ENCODE peak calls at places on chromosomes 13 and 19, in six cellular contexts. F is CD8-positive, alpha-beta T cell; W is neural progenitor cell; D is A673; I is heart right ventricle; Q is ascending aorta. X is an unnamed sample. For H3K4me1 and H3K27me3, the result is how much of the 10 kb centered on the place peaks cover.

GRCh38 chr19:13212759-13213330 is 62.6 kb downstream of the IER2 start:
- DNase-seq in W (peak), D (peak), Q (peak), I (peak), F (peak), X (no peak)

GRCh38 chr19:54541712-54542111 is 31.9 kb upstream of the LILRA2 start:
- DNase-seq in F (no peak), I (no peak), D (no peak), W (no peak), Q (no peak), X (no peak)

GRCh38 chr19:18428837-18429674 is 8.9 kb downstream of the ISYNA1 start:
- DNase-seq in Q (peak), W (peak), F (peak), D (peak), I (peak), X (peak)

GRCh38 chr13:66543780-66544179 is 686.4 kb downstream of the PCDH9 start:
- DNase-seq in W (no peak), F (no peak), D (no peak), I (no peak), Q (no peak), X (no peak)

GRCh38 chr13:106599875-106600797 is 32.2 kb upstream of the ARGLU1 start:
- DNase-seq in W (no peak), D (peak), Q (no peak), I (no peak), F (no peak), X (no peak)

GRCh38 chr19:3184847-3185481 is 766 bp upstream of the NCLN start:
- DNase-seq in Q (no peak), W (peak), F (no peak), D (peak), I (peak), X (no peak)

GRCh38 chr13:85590231-85590931 is 208.8 kb downstream of the SLITRK6 start:
- DNase-seq in W (no peak), F (no peak), I (no peak), D (no peak), Q (no peak), X (no peak)

GRCh38 chr19:31674503-31675186 is 325.4 kb upstream of the TSHZ3 start:
- DNase-seq in F (no peak), I (no peak), D (no peak), Q (no peak), W (no peak), X (no peak)

GRCh38 chr19:9139609-9140158 is 513 bp upstream of the ZNF317 start:
- DNase-seq in W (no peak), D (peak), I (no peak), Q (no peak), F (no peak), X (no peak)

GRCh38 chr13:109123971-109124370 is 494.6 kb downstream of the MYO16 start:
- DNase-seq in F (no peak), Q (no peak), W (peak), I (no peak), D (peak), X (no peak)

GRCh38 chr13:98975822-98976261 is 2.0 kb downstream of the DOCK9 start:
- DNase-seq in Q (no peak), D (no peak), F (no peak), I (no peak), W (peak), X (no peak)
- TF ChIP-seq CTCF in Q (no peak), D (no peak), F (no peak), I (no peak), W (no peak), X (no peak)

DNA sequence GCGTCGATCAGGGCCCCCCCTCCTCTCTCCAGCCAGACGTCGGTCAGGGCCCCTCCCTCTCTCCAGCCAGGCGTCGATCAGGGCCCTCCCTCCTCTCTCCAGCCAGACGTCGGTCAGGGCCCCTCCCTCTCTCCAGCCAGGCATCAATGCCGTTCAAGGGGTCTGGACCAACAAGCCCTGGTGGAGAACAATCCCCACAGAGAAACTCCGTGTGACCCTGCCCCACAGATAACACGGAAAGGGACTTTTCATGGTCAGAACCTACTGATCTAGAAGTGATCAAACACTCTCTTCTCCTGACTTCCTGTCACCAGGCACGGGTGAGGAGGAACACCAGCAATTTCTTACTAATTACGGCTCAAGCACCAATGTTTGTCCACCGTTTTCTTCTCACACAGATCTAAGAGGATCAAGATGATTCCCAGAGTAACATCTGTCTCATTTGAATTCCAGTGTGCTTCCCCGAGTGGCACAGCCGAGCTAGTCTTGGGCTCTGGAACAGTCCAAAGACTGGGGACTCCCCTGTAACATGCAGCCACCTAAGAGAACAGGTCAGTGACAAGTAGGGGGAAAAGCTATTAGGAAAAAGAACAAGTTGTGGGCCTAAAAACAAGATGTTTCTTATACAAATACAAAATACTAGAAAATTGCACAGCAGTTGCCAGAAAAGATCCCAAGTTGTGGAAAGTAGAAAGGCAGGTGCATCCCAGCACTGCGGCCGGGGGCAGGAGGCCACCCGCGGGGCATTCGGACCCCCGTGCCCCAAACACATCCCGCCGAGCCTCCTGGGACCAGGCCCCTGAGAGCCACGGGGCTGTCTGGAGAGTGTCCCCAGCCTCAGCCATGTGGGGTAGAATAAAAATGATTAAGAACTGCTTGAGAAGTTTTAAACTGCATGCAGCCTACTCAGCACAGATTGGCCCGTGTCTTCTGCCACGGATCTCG is 11.7 kb downstream of the RASA3 start:
- DNase-seq in F (no peak), Q (no peak), I (no peak), W (no peak), D (no peak), X (no peak)
- H3K4me1 ChIP-seq in F (half or more), Q (under half), I (under half), W (under half), D (under half), X (under half)

GRCh38 chr19:48397263-48397635 is 3.8 kb downstream of the GRIN2D start:
- DNase-seq in D (peak), Q (no peak), F (no peak), W (no peak), I (no peak), X (no peak)

GRCh38 chr19:48396871-48397176 is 3.4 kb downstream of the GRIN2D start:
- DNase-seq in F (no peak), Q (no peak), W (no peak), D (peak), I (no peak), X (no peak)

GRCh38 chr19:48398329-48399235 is 5.1 kb downstream of the GRIN2D start:
- DNase-seq in I (peak), D (peak), W (peak), Q (peak), F (peak), X (peak)

GRCh38 chr19:48396010-48396870 is 2.8 kb downstream of the GRIN2D start:
- DNase-seq in W (peak), F (no peak), D (peak), I (no peak), Q (no peak), X (no peak)

GRCh38 chr19:48397636-48398328 is 4.3 kb downstream of the GRIN2D start:
- DNase-seq in W (no peak), F (no peak), Q (no peak), D (peak), I (no peak), X (peak)
- H3K27me3 ChIP-seq in W (half or more), F (under half), Q (under half), D (under half), I (half or more), X (under half)

GRCh38 chr19:16591803-16592556 is 19.8 kb upstream of the SLC35E1 start:
- DNase-seq in Q (no peak), D (no peak), W (no peak), I (no peak), F (no peak), X (no peak)

GRCh38 chr19:16593181-16593580 is 21.0 kb upstream of the SLC35E1 start:
- DNase-seq in I (no peak), D (no peak), Q (no peak), F (no peak), W (no peak), X (no peak)

GRCh38 chr19:16588824-16589577 is 16.8 kb upstream of the SLC35E1 start:
- DNase-seq in W (no peak), Q (no peak), I (no peak), D (no peak), F (no peak), X (no peak)

GRCh38 chr19:16589917-16590316 is 17.7 kb upstream of the SLC35E1 start:
- DNase-seq in F (no peak), Q (no peak), W (no peak), I (no peak), D (peak), X (peak)

GRCh38 chr19:16590876-16591802 is 18.9 kb upstream of the SLC35E1 start:
- DNase-seq in I (no peak), W (no peak), Q (no peak), D (no peak), F (no peak), X (no peak)
- TF ChIP-seq CTCF in I (no peak), W (no peak), Q (no peak), D (no peak), F (no peak), X (no peak)

GRCh38 chr13:34421849-34422475 is 520.1 kb upstream of the NBEA start:
- DNase-seq in I (no peak), W (no peak), Q (no peak), D (no peak), F (no peak), X (no peak)

GRCh38 chr13:34419025-34419424 is 523.0 kb upstream of the NBEA start:
- DNase-seq in I (no peak), W (no peak), F (no peak), D (no peak), Q (no peak), X (no peak)

GRCh38 chr13:34425307-34425949 is 516.6 kb upstream of the NBEA start:
- DNase-seq in Q (no peak), W (no peak), F (no peak), I (no peak), D (no peak), X (no peak)

GRCh38 chr13:34416833-34417425 is 525.1 kb upstream of the NBEA start:
- DNase-seq in W (no peak), F (no peak), Q (peak), D (no peak), I (peak), X (no peak)

DNA sequence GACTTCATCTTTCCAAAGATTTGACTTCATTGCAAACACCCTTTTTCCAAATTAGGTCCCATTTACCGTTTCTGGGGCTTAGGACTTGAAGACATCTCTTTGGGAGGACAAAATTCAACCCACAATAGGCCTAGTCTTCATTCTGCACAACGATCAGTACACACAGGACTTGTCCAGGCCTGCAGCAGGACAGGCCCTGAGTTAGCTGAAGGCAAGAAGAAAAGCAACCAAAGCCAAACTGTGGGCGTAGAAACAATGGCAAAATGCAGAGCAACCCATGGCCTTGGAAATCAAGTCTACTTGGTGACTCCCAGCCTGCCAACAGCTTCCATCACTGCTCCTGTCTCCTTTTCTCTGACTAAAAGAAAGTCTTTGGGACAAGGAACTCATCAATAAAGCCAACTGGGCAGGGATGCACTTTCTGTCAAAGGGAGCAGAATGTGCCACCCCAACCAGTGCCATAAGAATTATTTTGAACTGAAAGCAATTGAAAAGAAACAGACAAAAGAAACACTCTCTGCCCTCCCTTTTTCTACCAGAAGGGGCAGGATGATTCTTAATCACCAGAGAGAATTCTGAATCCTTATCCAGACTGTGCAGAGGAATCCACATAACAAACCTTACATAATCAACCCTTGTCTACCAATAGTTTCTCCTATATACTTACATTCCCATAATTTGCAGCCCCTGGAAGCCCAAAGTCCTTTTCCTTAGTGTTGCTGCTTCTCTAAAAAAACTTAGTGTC is 520.9 kb upstream of the NBEA start:
- DNase-seq in F (no peak), I (no peak), Q (no peak), W (no peak), D (no peak), X (no peak)
- H3K4me1 ChIP-seq in F (under half), I (under half), Q (under half), W (under half), D (under half), X (under half)

DNA sequence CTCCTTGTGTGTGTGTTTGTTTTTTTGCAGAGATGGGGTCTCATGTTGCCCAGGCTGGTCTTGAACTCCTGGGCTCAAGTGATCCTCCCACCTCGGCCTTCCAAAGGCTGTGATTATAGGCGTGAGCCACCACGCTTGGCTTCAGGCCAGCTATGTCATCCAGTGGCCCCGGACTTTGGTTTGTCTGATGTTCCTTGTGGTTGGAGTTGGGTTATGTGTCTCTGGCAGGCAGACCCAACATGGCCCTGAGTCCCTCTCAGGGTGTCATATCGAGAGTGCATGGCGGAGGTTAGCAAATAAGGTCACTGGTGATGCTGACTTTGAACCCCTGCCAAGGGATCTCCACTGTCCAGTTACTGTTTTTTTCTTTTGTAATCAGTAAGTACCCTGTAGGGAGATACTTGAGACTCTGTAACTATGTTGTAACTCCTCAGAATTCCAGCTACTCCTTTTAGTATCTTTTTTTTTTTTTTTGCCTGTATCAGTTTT is 37.3 kb downstream of the SMARCA4 start:
- DNase-seq in D (no peak), F (no peak), Q (no peak), W (no peak), I (no peak), X (no peak)
- H3K27me3 ChIP-seq in D (under half), F (under half), Q (under half), W (under half), I (under half), X (under half)

GRCh38 chr13:41942462-41943094 is 18.3 kb downstream of the VWA8 start:
- DNase-seq in I (no peak), W (peak), F (no peak), Q (no peak), D (peak), X (no peak)
- TF ChIP-seq CTCF in I (peak), W (peak), F (no peak), Q (no peak), D (peak), X (no peak)

DNA sequence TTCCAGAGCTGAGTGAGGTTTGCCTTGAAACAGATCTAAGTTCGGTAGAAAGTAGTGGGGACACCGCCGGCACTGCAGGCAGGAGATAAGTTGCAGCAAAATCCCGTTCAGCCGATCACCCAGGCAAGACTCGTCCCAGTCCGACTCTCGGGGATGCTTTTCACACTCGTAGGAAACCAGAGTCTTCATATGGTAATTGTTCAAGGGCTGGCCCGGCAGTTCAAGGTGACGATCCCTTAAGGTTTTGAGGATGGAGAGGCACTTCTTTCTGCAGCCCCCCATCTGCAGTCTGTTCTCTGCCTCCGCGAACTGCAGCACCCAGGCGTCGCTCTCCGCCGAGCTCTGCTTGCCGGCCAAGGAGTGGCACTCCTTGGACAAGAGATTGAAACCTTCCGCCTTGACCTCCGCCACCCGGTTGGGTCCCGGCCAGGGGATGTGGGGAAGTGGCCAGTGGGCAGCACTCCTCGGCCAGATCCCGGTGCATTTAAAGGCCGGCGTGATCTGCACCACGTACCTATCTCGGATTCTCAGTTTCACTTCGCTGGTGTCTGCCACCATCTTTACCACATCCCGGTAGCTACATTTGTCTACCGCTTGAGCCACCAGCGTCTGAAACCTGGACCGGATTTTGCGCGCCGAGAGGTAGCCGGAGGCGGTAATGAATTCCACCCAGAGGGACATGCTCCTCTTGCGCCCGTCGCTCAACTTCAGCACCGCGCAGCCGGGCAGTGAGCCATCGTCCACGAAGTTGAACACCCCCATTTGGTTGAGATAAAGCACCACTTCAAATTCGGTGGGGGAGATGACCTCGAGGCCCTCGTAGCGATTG is 1.1 kb downstream of the MAB21L1 start:
- DNase-seq in W (peak), I (peak), F (no peak), D (peak), Q (no peak), X (no peak)
- H3K4me1 ChIP-seq in W (half or more), I (under half), F (under half), D (under half), Q (under half), X (under half)

X was measured in suprapubic skin.